ENCODE peak calls at places on chromosomes 13 and 19, in seven cellular contexts. Z is A549, C is upper lobe of right lung, J is epithelial cell of esophagus, Y is astrocyte of the cerebellum, N is breast epithelium, R is AG04450. S is an unnamed sample.

GRCh38 chr19:48244289-48244688 is 11.4 kb downstream of the CARD8 start:
- DNase-seq in Y (no peak), C (no peak), J (peak; percentile 37), R (no peak), N (no peak), Z (no peak), S (no peak)

GRCh38 chr19:16896098-16896912 is 7.5 kb downstream of the F2RL3 start:
- DNase-seq in N (no peak), J (no peak), R (no peak), C (no peak), Y (no peak), Z (no peak), S (no peak)

GRCh38 chr19:41175825-41176734 is 16.9 kb upstream of the CYP2S1 start:
- DNase-seq in Z (peak; percentile 98), C (peak; percentile 85), R (peak; percentile 58), N (no peak), J (peak; percentile 90), Y (peak; percentile 50), S (no peak)

GRCh38 chr13:102399791-102400618 is 1.8 kb downstream of the FGF14 start:
- DNase-seq in Y (no peak), N (no peak), R (no peak), Z (no peak), C (peak; percentile 65), J (peak; percentile 8), S (no peak)

GRCh38 chr19:17869114-17869608 is 2.6 kb upstream of the SLC5A5 start:
- DNase-seq in Z (no peak), Y (no peak), C (no peak), R (no peak), N (no peak), J (no peak), S (no peak)

GRCh38 chr19:13094771-13095392 is 7.8 kb downstream of the LYL1 start:
- DNase-seq in R (no peak), J (no peak), Y (no peak), Z (no peak), N (no peak), C (no peak), S (no peak)

GRCh38 chr19:47729468-47729798 is 15.9 kb upstream of the NOP53 start:
- DNase-seq in J (peak; percentile 97), N (peak; percentile 89), C (peak; percentile 88), R (no peak), Z (peak; percentile 98), Y (no peak), S (no peak)

GRCh38 chr13:81683526-81683925 is 1342.6 kb upstream of the SPRY2 start:
- DNase-seq in R (no peak), J (no peak), N (no peak), Z (no peak), Y (no peak), C (no peak), S (no peak)

GRCh38 chr13:91406619-91407018 is 8.2 kb downstream of the GPC5 start:
- DNase-seq in Z (peak; percentile 23), N (no peak), J (peak; percentile 42), R (no peak), C (no peak), Y (no peak), S (no peak)

GRCh38 chr13:114125589-114125988 is 6.8 kb downstream of the RASA3 start:
- DNase-seq in N (no peak), Y (no peak), Z (no peak), R (no peak), J (no peak), C (no peak), S (no peak)

GRCh38 chr19:47598407-47599349 is 10.3 kb upstream of the BICRA start:
- DNase-seq in N (no peak), Z (peak; percentile 94), J (peak; percentile 93), Y (peak; percentile 93), C (no peak), R (peak; percentile 89), S (no peak)

GRCh38 chr19:42542791-42543190 is 14.5 kb upstream of the CEACAM1 start:
- DNase-seq in C (peak; percentile 15), Y (no peak), Z (no peak), J (no peak), R (no peak), N (peak; percentile 28), S (no peak)

GRCh38 chr19:4969772-4970531 is 1.0 kb downstream of the KDM4B start:
- DNase-seq in Y (no peak), N (no peak), Z (no peak), C (no peak), R (no peak), J (peak; percentile 54), S (no peak)

GRCh38 chr19:3506384-3507340 is 551 bp downstream of the FZR1 start:
- DNase-seq in N (no peak), Y (no peak), Z (no peak), J (no peak), C (peak; percentile 78), R (no peak), S (no peak)

GRCh38 chr19:8466018-8466417 is 21.2 kb downstream of the HNRNPM start:
- DNase-seq in J (no peak), Z (no peak), C (no peak), Y (no peak), N (no peak), R (peak; percentile 73), S (no peak)

GRCh38 chr13:89066868-89067466 is 1395.8 kb downstream of the SLITRK5 start:
- DNase-seq in N (no peak), J (peak; percentile 77), C (no peak), Y (peak; percentile 53), R (no peak), Z (peak; percentile 39), S (peak; percentile 9)

GRCh38 chr19:23378948-23379347 is 16.3 kb downstream of the ZNF91 start:
- DNase-seq in C (no peak), J (no peak), Y (no peak), N (no peak), R (no peak), Z (no peak), S (no peak)

GRCh38 chr19:17848598-17849292 is 963 bp upstream of the JAK3 start:
- DNase-seq in C (no peak), Z (no peak), N (no peak), J (no peak), Y (no peak), R (no peak), S (no peak)

GRCh38 chr13:32415019-32415418 is 12.9 kb downstream of the N4BP2L1 start:
- DNase-seq in Y (no peak), N (no peak), J (peak; percentile 30), Z (peak; percentile 29), R (no peak), C (no peak), S (no peak)

GRCh38 chr19:35935911-35936737 is at the start of gene LRFN3:
- DNase-seq in J (peak; percentile 83), Z (peak; percentile 88), C (peak; percentile 85), Y (peak; percentile 16), R (no peak), N (no peak), S (peak; percentile 47)

GRCh38 chr13:61874970-61875579 is 459.4 kb upstream of the PCDH20 start:
- DNase-seq in N (no peak), Y (no peak), Z (peak; percentile 0), C (no peak), R (no peak), J (no peak), S (no peak)

GRCh38 chr13:61884830-61885229 is 469.2 kb upstream of the PCDH20 start:
- DNase-seq in Y (no peak), Z (no peak), N (no peak), J (no peak), R (no peak), C (no peak), S (no peak)

GRCh38 chr13:61880576-61881283 is 465.1 kb upstream of the PCDH20 start:
- DNase-seq in J (peak; percentile 66), C (no peak), N (no peak), Z (peak; percentile 34), R (no peak), Y (no peak), S (no peak)
- TF ChIP-seq CTCF in J (peak; percentile 78), C (peak; percentile 55), N (no peak), Z (peak; percentile 13), R (peak; percentile 56), Y (peak; percentile 54), S (peak; percentile 59)

DNA sequence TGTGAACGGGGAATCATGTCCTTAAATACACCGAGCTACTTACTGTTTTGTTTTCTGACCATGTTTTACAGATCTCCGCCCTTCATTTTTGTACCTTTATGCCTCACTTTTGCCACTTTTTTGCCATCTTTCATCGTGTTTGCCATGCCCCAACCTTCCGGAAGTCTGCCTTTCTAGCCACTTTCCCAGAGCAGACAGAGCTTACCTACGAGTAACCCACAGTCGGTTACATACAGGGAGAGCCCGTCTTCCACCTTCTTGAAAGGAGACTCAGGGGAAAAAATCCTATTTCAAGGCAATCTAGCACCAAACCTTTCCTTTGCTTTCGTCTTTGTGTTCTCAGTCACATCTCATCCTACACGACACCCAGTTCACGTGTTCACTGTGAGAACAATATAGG is 26.1 kb downstream of the RFPL4AL1 start:
- DNase-seq in J (no peak), N (no peak), C (no peak), Y (no peak), R (no peak), Z (no peak), S (no peak)
- TF ChIP-seq CTCF in J (no peak), N (no peak), C (no peak), Y (no peak), R (no peak), Z (no peak), S (no peak)

DNA sequence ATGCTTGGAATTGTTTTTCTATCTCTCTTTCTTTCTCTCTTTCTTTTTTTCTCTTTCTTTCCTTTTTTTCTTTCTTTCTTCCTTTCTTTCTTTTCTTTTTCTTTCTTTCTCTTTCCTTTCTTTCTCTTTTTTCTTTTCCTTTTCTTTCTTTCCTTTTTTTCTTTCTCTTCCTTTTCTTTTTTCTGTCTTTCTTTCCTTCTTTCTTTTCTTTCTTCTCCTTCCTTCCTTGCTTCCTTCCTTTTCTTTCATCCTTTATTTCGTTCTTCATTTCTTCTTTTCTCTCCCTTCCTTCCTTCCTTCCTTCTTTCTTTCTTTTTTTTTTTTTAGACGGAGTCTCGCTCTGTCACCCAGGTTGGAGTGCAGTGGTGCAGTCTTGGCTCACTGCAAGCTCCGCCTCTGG is 1.9 kb upstream of the MEX3D start:
- DNase-seq in Y (no peak), R (no peak), N (no peak), Z (no peak), C (no peak), J (no peak), S (no peak)
- TF ChIP-seq CTCF in Y (no peak), R (no peak), N (no peak), Z (no peak), C (no peak), J (no peak), S (no peak)

DNA sequence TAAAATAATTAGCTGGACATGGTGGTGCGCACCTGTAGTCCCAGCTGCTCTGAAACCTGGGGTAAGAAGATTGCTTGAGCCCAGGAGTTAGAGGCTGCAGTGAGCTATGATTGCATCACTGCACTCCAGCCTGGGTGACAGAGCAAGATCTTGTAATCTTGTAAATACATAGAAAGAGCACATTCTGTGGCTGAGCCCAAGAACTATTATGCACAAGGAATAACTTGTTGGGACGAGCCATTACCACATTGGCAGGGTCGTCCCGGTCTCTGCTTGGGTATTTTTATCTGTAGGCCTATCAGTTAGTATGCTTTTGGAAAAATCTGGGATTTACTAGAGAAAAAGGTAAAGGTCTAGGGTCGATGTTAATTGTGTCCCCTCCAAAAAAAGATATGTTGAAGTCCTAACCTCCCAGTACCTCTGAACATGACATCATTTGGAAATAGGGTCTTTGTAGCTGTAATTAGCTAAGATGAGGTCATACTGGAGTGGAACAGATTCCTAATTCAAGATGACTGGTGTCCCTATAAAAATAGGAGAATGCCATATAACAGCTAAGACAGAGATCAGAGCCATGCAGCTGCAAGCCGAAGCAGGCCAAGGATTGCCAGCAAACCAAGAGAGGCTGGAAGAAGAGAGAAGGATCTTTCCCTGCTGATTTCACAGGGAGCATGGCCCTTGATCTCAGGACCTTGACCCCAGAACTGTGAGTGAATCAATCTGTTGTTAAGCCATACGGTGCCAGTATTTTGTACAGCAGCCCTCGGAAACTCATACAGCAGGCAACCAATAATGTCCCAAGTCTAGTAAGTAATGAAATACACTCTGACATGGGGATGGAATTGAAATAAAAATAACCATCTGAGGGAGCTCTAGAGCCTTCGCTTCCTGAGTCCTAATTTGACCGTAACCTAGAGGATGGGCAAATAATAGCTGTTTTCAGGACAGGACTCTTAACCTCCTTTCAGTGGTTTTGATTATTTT is 77.0 kb downstream of the TM9SF2 start:
- DNase-seq in J (no peak), Z (peak; percentile 22), Y (no peak), C (no peak), R (no peak), N (no peak), S (no peak)
- TF ChIP-seq CTCF in J (peak; percentile 16), Z (no peak), Y (peak; percentile 41), C (peak; percentile 24), R (peak; percentile 34), N (no peak), S (no peak)